ENCODE peak calls at places on chromosomes 3 and 15, in seven cellular contexts. Y, H, W, P, G, Z and N are unnamed samples.

GRCh38 chr3:129004639-129005295 is 3.7 kb downstream of the EFCC1 start:
- DNase-seq in Y (no peak), H (no peak), W (no peak), P (no peak), G (no peak), Z (no peak), N (no peak)

GRCh38 chr3:126529585-126530170 is 5.7 kb downstream of the CHST13 start:
- DNase-seq in Y (no peak), H (no peak), W (no peak), P (no peak), G (no peak), Z (no peak), N (no peak)

GRCh38 chr15:38879909-38880471 is 315.4 kb upstream of the RASGRP1 start:
- DNase-seq in Y (no peak), H (no peak), W (peak), P (no peak), G (peak), Z (no peak), N (no peak)

GRCh38 chr3:69767571-69767970 is 28.3 kb downstream of the MITF start:
- DNase-seq in Y (no peak), H (no peak), W (no peak), P (peak), G (peak), Z (no peak), N (no peak)

GRCh38 chr15:86538141-86538540 is 458.5 kb downstream of the AGBL1 start:
- DNase-seq in Y (no peak), H (no peak), W (no peak), P (no peak), G (no peak), Z (no peak), N (no peak)

GRCh38 chr3:127454051-127454450 is 136.5 kb downstream of the TPRA1 start:
- DNase-seq in Y (no peak), H (no peak), W (no peak), P (peak), G (no peak), Z (no peak), N (peak)

GRCh38 chr3:20575153-20575552 is 389.1 kb upstream of the SGO1 start:
- DNase-seq in Y (no peak), H (no peak), W (no peak), P (no peak), G (no peak), Z (no peak), N (no peak)

GRCh38 chr15:95715116-95715888 is 615.2 kb upstream of the NR2F2 start:
- DNase-seq in Y (no peak), H (no peak), W (no peak), P (no peak), G (no peak), Z (no peak), N (no peak)

GRCh38 chr3:117407317-117407716 is 697.7 kb downstream of the TUSC7 start:
- DNase-seq in Y (peak), H (no peak), W (no peak), P (no peak), G (no peak), Z (no peak), N (no peak)

GRCh38 chr3:12194209-12194608 is 35.5 kb upstream of the TIMP4 start:
- DNase-seq in Y (no peak), H (no peak), W (peak), P (no peak), G (no peak), Z (no peak), N (no peak)
- TF ChIP-seq EP300 in Y (no peak), H (no peak), W (peak), P (no peak), G (no peak), Z (no peak), N (no peak)

GRCh38 chr3:171849632-171850323 is 6.6 kb downstream of the TMEM212 start:
- DNase-seq in Y (no peak), H (no peak), W (no peak), P (no peak), G (no peak), Z (no peak), N (no peak)

GRCh38 chr3:171847595-171848259 is 4.6 kb downstream of the TMEM212 start:
- DNase-seq in Y (no peak), H (no peak), W (no peak), P (no peak), G (no peak), Z (no peak), N (no peak)

GRCh38 chr3:171851685-171852084 is 8.5 kb downstream of the TMEM212 start:
- DNase-seq in Y (no peak), H (no peak), W (no peak), P (no peak), G (no peak), Z (no peak), N (no peak)

GRCh38 chr3:171850324-171850697 is 7.2 kb downstream of the TMEM212 start:
- DNase-seq in Y (no peak), H (no peak), W (no peak), P (no peak), G (no peak), Z (no peak), N (no peak)

DNA sequence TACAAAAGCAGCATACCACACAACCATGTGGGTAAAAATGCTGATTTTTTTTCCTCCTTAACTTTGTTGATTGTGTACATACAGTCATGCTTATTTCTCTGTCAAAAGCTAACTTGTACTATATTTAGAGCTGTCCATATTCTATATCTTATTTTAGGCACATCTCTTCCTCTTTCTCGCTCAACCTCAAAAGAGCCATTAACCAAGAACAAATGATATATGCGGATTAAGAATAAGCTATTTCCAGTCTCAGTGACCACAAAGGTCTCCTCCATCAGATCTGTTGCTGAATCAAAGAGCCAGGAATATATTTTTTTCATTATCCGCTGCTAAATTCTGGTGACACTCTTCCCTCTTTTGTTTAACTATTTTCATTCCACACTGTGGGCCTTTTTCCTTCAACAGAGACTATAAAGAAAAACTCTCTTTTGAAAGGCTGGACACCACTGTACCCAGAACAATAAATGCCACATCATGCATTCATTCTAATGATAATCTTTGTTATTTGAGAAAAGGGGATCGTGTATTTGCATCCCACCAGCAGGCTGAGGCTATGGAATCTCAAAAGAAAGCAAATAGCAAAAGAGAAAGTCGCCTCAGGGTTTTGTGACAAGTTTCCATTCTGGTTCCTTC is 7.9 kb downstream of the TMEM212 start:
- DNase-seq in Y (no peak), H (no peak), W (no peak), P (no peak), G (no peak), Z (no peak), N (no peak)
- H3K27ac ChIP-seq in Y (peak), H (no peak), W (no peak), P (no peak), G (no peak), Z (no peak), N (no peak)

DNA sequence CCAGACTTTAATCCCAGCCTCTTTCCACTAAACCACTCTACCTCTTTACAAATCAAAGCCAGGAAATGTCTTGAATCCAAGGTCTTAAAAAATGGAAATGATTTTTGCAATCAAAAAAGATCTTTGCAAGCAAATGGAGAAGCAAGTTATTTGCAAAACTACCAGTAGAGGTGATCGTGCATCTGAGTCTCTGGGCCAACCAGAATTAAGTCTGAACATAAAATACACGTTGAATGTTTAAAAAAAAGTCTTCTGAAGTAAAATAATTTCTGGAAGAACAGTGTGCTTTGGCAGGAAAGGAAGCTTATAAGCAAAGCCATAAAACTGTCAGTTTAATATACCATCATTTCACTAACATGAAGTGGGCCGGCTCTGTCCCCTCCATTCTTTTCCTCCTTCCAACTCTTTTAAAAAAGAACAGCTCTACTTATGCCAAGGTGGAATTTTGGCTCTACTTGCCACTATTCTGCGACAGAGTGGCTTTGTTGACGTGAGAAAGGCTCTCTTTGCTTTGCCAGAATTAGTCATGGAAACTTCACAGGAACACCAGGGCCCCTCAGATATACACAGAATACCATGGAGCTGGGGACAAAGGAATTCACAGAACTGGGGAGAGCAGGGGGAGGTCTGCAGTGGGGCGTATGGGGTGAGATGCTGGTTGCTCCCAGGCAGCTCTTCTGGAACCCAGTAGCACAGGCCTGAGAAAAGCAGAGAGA is 29.8 kb downstream of the FSTL1 start:
- DNase-seq in Y (no peak), H (no peak), W (no peak), P (no peak), G (no peak), Z (no peak), N (no peak)
- TF ChIP-seq EP300 in Y (no peak), H (no peak), W (peak), P (no peak), G (peak), Z (no peak), N (peak)

GRCh38 chr15:68985361-68985891 is 29.1 kb upstream of the NOX5 start:
- DNase-seq in Y (no peak), H (no peak), W (no peak), P (no peak), G (no peak), Z (no peak), N (no peak)

GRCh38 chr15:68986292-68986691 is 28.2 kb upstream of the NOX5 start:
- DNase-seq in Y (no peak), H (no peak), W (no peak), P (no peak), G (no peak), Z (no peak), N (no peak)

GRCh38 chr15:68984589-68984988 is 29.9 kb upstream of the NOX5 start:
- DNase-seq in Y (no peak), H (no peak), W (no peak), P (no peak), G (no peak), Z (no peak), N (no peak)

GRCh38 chr15:68989876-68990754 is 24.4 kb upstream of the NOX5 start:
- DNase-seq in Y (no peak), H (no peak), W (no peak), P (no peak), G (no peak), Z (no peak), N (no peak)

GRCh38 chr15:68987120-68987519 is 27.4 kb upstream of the NOX5 start:
- DNase-seq in Y (no peak), H (no peak), W (no peak), P (no peak), G (no peak), Z (no peak), N (no peak)
- H3K27ac ChIP-seq in Y (no peak), H (no peak), W (no peak), P (no peak), G (no peak), Z (no peak), N (no peak)

DNA sequence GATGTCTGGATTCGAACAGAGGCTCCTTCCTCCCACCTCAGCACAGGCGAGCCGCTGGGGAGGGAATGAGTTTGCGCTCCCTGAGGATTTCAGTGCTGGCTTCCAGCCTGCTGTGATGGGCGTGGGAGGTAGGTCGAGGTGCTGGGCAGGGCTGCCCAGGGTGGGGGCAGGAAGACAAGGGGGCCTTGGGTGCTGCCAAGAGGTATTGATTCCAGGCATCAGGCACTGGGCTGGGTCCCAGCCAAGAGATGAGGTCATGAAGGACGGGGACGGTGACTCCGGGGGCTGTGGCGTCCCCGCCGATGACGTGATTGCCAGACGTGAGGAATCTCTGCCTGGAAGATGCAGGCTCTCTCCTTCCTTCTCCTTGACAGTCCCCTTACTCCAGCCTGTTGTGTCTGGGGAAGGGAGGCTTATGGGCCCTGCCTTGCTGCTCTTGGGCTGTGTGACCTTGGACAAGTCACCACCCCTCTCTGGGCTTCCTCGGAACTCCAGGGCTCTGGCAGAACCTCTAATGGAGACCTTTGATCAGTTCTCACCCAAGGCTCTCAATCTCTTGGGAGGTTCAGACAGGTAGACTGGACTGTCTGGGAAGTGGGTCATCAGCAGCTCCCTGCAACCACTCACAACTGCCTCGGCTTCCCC is 116.8 kb downstream of the FBLN2 start:
- DNase-seq in Y (no peak), H (no peak), W (no peak), P (no peak), G (no peak), Z (no peak), N (no peak)
- TF ChIP-seq EP300 in Y (no peak), H (no peak), W (no peak), P (no peak), G (no peak), Z (no peak), N (no peak)

GRCh38 chr15:75134748-75135147 is 66.9 kb upstream of the C15orf39 start:
- DNase-seq in Y (no peak), H (no peak), W (no peak), P (no peak), G (no peak), Z (no peak), N (no peak)

GRCh38 chr15:75130597-75131268 is 70.9 kb upstream of the C15orf39 start:
- DNase-seq in Y (no peak), H (no peak), W (no peak), P (no peak), G (peak), Z (no peak), N (no peak)

GRCh38 chr15:75129788-75130187 is 71.9 kb upstream of the C15orf39 start:
- DNase-seq in Y (no peak), H (no peak), W (no peak), P (no peak), G (no peak), Z (no peak), N (no peak)

GRCh38 chr15:75127186-75127585 is 74.5 kb upstream of the C15orf39 start:
- DNase-seq in Y (no peak), H (no peak), W (no peak), P (no peak), G (no peak), Z (no peak), N (no peak)

DNA sequence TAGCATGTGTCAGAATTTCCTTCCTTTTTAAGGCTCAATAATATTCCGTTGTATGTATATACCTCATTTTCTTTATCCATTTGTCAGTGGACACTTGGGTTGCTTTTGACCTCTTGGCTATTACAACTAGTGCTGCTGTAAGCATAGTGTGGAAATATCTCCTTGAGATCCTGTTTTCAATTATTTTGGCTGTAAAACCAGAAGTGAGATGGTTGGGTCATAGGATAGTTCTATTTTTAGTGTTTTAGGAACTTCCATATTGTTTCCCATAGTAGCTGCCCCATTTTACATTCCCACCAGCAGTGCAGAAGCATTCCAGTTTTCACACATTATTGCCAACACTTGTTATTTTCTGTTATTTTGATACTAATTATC is 70.4 kb upstream of the C15orf39 start:
- DNase-seq in Y (no peak), H (no peak), W (no peak), P (no peak), G (no peak), Z (no peak), N (no peak)
- H3K27ac ChIP-seq in Y (no peak), H (no peak), W (no peak), P (no peak), G (no peak), Z (no peak), N (no peak)

GRCh38 chr3:8629151-8630021 is 15.2 kb downstream of the SSUH2 start:
- DNase-seq in Y (peak), H (no peak), W (peak), P (no peak), G (peak), Z (no peak), N (peak)
- TF ChIP-seq EP300 in Y (peak), H (no peak), W (peak), P (no peak), G (no peak), Z (no peak), N (no peak)

GRCh38 chr3:56862352-56863062 is 60.8 kb upstream of the ARHGEF3 start:
- DNase-seq in Y (no peak), H (no peak), W (no peak), P (peak), G (no peak), Z (no peak), N (no peak)
- H3K27ac ChIP-seq in Y (no peak), H (no peak), W (peak), P (no peak), G (no peak), Z (no peak), N (peak)